ENCODE peak calls at places on chromosomes 5 and 9, in five cellular contexts. D is NCI-H1436 treated with DMSO at 0.1 percent for 48 hours, Y is HT1080, M is mucosa of gallbladder, I is LoVo. S is an unnamed sample.

GRCh38 chr5:181224390-181225234 is 1.5 kb downstream of the TRIM41 start:
- DNase-seq in D (no peak), Y (no peak), M (no peak), I (no peak), S (no peak)

GRCh38 chr9:70260007-70260443 is 1.2 kb downstream of the SMC5 start:
- DNase-seq in D (no peak), Y (no peak), M (peak; percentile 27), I (no peak), S (no peak)

GRCh38 chr9:15104826-15105420 is 194.7 kb upstream of the FREM1 start:
- DNase-seq in D (no peak), Y (peak; percentile 14), M (peak; percentile 24), I (peak; percentile 58), S (peak; percentile 47)

GRCh38 chr5:138789771-138790242 is 36.6 kb downstream of the CTNNA1 start:
- DNase-seq in D (no peak), Y (peak; percentile 17), M (no peak), I (no peak), S (peak; percentile 52)

GRCh38 chr5:43638107-43638506 is 35.1 kb downstream of the NNT start:
- DNase-seq in D (no peak), Y (no peak), M (no peak), I (no peak), S (no peak)

GRCh38 chr9:125587819-125588460 is 119.1 kb downstream of the MAPKAP1 start:
- DNase-seq in D (no peak), Y (no peak), M (no peak), I (no peak), S (no peak)

GRCh38 chr5:169914766-169915165 is 65.5 kb downstream of the INSYN2B start:
- DNase-seq in D (no peak), Y (peak; percentile 15), M (peak; percentile 13), I (no peak), S (no peak)

GRCh38 chr5:100762163-100762562 is 140.9 kb downstream of the ST8SIA4 start:
- DNase-seq in D (no peak), Y (no peak), M (no peak), I (no peak), S (no peak)